ENCODE peak calls at places on chromosomes 2 and 18, in ten cellular contexts. V is heart left ventricle, M is fibroblast of lung, I is fibroblast of mammary gland, R is astrocyte of the spinal cord, J is cardiac fibroblast, F is omental fat pad, Y is chondrocyte, N is astrocyte of the cerebellum, C is left ventricle myocardium inferior. A is an unnamed sample.

GRCh38 chr18:69956655-69957054 is 9.0 kb upstream of the CD226 start:
- DNase-seq in V (no peak), M (no peak), I (no peak), R (no peak), J (no peak), F (no peak), Y (no peak), N (no peak), C (no peak), A (no peak)

GRCh38 chr2:43707255-43707654 is 31.0 kb upstream of the C1GALT1C1L start:
- DNase-seq in V (peak; percentile 70), M (peak; percentile 91), I (peak; percentile 95), R (peak; percentile 68), J (peak; percentile 86), F (no peak), Y (no peak), N (peak; percentile 18), C (peak; percentile 48), A (peak; percentile 24)

GRCh38 chr18:21330122-21330701 is 88.2 kb downstream of the GREB1L start:
- DNase-seq in V (peak; percentile 54), M (peak; percentile 65), I (peak; percentile 87), R (peak; percentile 84), J (peak; percentile 66), F (no peak), Y (no peak), N (peak; percentile 76), C (peak; percentile 17), A (peak; percentile 22)

GRCh38 chr2:126029316-126029715 is 626.6 kb upstream of the GYPC start:
- DNase-seq in V (no peak), M (no peak), I (no peak), R (no peak), J (no peak), F (no peak), Y (no peak), N (no peak), C (no peak), A (no peak)

GRCh38 chr2:10169581-10169980 is 47.0 kb downstream of the RRM2 start:
- DNase-seq in V (no peak), M (no peak), I (peak; percentile 35), R (no peak), J (peak; percentile 29), F (no peak), Y (no peak), N (no peak), C (no peak), A (no peak)

GRCh38 chr2:239245872-239246701 is 154.7 kb downstream of the HDAC4 start:
- DNase-seq in V (peak; percentile 45), M (no peak), I (no peak), R (no peak), J (no peak), F (no peak), Y (peak; percentile 78), N (peak; percentile 54), C (no peak), A (no peak)

GRCh38 chr2:204072443-204073324 is 136.1 kb downstream of the ICOS start:
- DNase-seq in V (no peak), M (no peak), I (peak; percentile 22), R (no peak), J (peak; percentile 2), F (no peak), Y (no peak), N (no peak), C (no peak), A (no peak)

GRCh38 chr2:27566628-27567027 is 16.2 kb upstream of the ZNF512 start:
- DNase-seq in V (no peak), M (peak; percentile 25), I (peak; percentile 94), R (peak; percentile 78), J (peak; percentile 19), F (no peak), Y (no peak), N (no peak), C (no peak), A (no peak)

GRCh38 chr2:25184254-25184653 is 15.9 kb upstream of the POMC start:
- DNase-seq in V (no peak), M (no peak), I (no peak), R (no peak), J (no peak), F (no peak), Y (no peak), N (no peak), C (no peak), A (no peak)

DNA sequence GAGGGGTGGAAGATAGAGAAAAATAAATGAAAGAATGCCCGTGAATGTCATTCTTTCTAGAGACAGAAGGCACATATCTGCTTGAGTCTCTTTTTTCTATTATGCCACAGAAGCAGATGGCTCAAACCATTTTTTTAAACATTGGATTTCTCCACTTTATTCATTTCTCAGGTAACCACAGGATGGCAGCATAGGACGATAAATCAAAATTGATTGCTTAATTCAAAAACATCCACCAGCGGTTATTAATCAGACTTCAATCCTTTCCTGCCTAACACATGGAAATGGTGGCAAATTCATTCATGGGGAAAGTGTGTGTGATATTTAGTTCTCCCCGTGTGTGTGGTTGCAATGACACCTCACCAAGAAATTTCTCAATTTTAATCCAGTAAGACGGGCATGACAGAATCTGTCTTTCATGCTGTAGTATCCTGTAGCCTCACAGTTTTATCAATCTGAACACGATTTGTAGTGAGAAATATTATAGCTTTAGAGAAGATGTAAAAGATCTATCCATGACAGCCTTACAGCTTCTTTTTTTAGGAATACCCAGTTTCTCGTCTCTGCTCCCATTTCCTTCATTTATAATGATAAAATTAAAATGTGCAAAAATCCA is 72.2 kb downstream of the DSC3 start:
- DNase-seq in V (no peak), M (peak; percentile 8), I (peak; percentile 17), R (peak; percentile 16), J (peak; percentile 51), F (no peak), Y (no peak), N (peak; percentile 22), C (no peak), A (no peak)
- TF ChIP-seq CTCF in V (peak; percentile 32), M (no peak), I (no peak), R (peak; percentile 25), J (no peak), F (no peak), Y (peak; percentile 81), N (peak; percentile 14), C (peak; percentile 54), A (no peak)

DNA sequence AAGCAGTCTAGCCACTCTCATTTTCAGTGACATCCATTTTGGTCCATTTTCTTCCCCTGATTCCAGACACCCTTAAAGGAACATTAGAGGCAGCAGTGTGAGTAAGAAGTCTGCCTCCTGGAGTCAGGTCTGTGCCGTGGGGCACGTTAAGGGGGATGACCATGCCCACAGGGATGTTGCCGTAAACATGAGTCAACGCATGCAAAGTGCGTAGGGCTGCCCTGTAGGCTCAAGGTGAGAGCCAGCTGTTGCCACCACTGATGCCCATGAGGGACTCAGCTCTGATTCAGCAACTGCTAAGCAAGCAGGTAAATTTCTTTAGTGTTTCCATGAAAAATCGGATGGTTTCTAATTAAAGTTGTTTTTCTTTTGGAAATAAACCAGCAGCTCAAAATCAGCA is 61.4 kb upstream of the TFCP2L1 start:
- DNase-seq in V (no peak), M (no peak), I (no peak), R (no peak), J (no peak), F (no peak), Y (no peak), N (no peak), C (no peak), A (no peak)
- TF ChIP-seq CTCF in V (no peak), M (no peak), I (no peak), R (no peak), J (no peak), F (no peak), Y (no peak), N (no peak), C (no peak), A (no peak)

DNA sequence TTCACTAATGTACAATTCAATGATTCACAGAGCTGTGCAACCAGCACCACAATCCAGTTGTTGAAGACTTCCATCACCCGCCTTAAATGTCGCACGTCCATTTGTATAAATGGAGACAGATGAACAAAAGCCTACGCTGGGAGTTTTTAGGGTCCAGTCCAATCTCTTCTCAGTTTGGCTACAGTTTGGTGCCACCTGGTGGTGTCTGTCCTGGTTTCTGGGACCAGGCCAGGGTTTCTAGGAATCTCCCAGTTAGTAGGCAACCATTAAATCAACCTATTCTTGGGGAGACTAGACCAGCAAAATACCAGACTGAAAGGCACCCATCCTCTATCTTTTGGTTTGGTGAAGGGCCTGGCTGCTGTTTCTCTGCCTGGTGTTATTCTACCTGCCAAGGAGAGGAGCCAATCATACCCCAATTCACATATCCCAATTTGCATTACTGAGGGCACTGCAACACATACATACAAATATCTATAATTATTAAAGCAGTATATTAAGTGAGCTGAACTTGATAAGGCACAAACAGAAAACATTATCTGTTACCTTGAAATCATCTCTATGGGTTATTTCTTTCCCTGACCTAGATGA is 3.2 kb upstream of the DDX1 start:
- DNase-seq in V (peak; percentile 32), M (peak; percentile 63), I (peak; percentile 69), R (peak; percentile 61), J (peak; percentile 58), F (peak; percentile 23), Y (no peak), N (peak; percentile 23), C (no peak), A (no peak)
- TF ChIP-seq CTCF in V (peak; percentile 54), M (peak; percentile 64), I (peak; percentile 66), R (peak; percentile 69), J (peak; percentile 62), F (no peak), Y (peak; percentile 84), N (peak; percentile 68), C (peak; percentile 63), A (peak; percentile 56)

GRCh38 chr2:105789745-105790466 is 45.2 kb downstream of the NCK2 start:
- DNase-seq in V (peak; percentile 66), M (peak; percentile 67), I (peak; percentile 60), R (peak; percentile 63), J (peak; percentile 48), F (no peak), Y (no peak), N (no peak), C (no peak), A (no peak)
- TF ChIP-seq CTCF in V (no peak), M (peak; percentile 21), I (no peak), R (no peak), J (no peak), F (no peak), Y (peak; percentile 53), N (no peak), C (peak; percentile 29), A (no peak)